ENCODE peak calls at places on chromosomes 3 and 15, in four cellular contexts. I, S, N and V are unnamed samples.

GRCh38 chr3:98971183-98971681 is 69.7 kb upstream of the DCBLD2 start:
- DNase-seq in I (no peak), S (no peak), N (no peak), V (no peak)

GRCh38 chr15:55334371-55334770 is 15.3 kb downstream of the PIGB start:
- DNase-seq in I (no peak), N (no peak), S (no peak), V (no peak)

GRCh38 chr15:66650433-66650832 is 51.6 kb upstream of the SMAD6 start:
- DNase-seq in I (peak; percentile 64), N (peak; percentile 33), S (peak; percentile 91), V (peak; percentile 91)

GRCh38 chr15:51121631-51122225 is 27.0 kb upstream of the TNFAIP8L3 start:
- DNase-seq in I (no peak), N (no peak), S (no peak), V (no peak)

GRCh38 chr3:19734453-19734852 is 199.6 kb downstream of the EFHB start:
- DNase-seq in N (no peak), I (no peak), S (no peak), V (no peak)

GRCh38 chr3:42264399-42265058 is 1.5 kb downstream of the CCK start:
- DNase-seq in I (peak; percentile 73), N (no peak), S (peak; percentile 55), V (no peak)

GRCh38 chr3:113736548-113737089 is 9.4 kb downstream of the NAA50 start:
- DNase-seq in I (no peak), S (no peak), N (no peak), V (no peak)

GRCh38 chr15:33344111-33344510 is 33.3 kb downstream of the RYR3 start:
- DNase-seq in N (no peak), S (no peak), I (no peak), V (no peak)

GRCh38 chr15:77160562-77161481 is 89.9 kb upstream of the TSPAN3 start:
- DNase-seq in I (no peak), N (no peak), S (no peak), V (no peak)

GRCh38 chr15:61748529-61748928 is 311.7 kb downstream of the VPS13C start:
- DNase-seq in N (no peak), S (no peak), I (no peak), V (no peak)

GRCh38 chr3:61772439-61772838 is 211.1 kb downstream of the PTPRG start:
- DNase-seq in I (no peak), S (no peak), N (no peak), V (no peak)

GRCh38 chr3:173109143-173109542 is 31.9 kb downstream of the SPATA16 start:
- DNase-seq in N (no peak), S (no peak), I (no peak), V (no peak)

GRCh38 chr3:30826381-30827061 is 67.9 kb downstream of the GADL1 start:
- DNase-seq in N (no peak), I (no peak), S (no peak), V (no peak)

GRCh38 chr3:31448882-31449243 is 83.9 kb upstream of the STT3B start:
- DNase-seq in S (no peak), N (no peak), I (no peak), V (no peak)

GRCh38 chr15:93308026-93308670 is 219.1 kb upstream of the RGMA start:
- DNase-seq in I (no peak), N (no peak), S (no peak), V (no peak)

GRCh38 chr15:76252249-76252648 is 59.0 kb downstream of the ETFA start:
- DNase-seq in S (no peak), I (no peak), N (no peak), V (no peak)

GRCh38 chr3:127406309-127407025 is 118.6 kb upstream of the PRR20G start:
- DNase-seq in N (no peak), S (peak; percentile 29), I (no peak), V (no peak)

GRCh38 chr3:134040066-134040465 is 10.3 kb upstream of the SLCO2A1 start:
- DNase-seq in N (no peak), S (no peak), I (no peak), V (peak; percentile 23)

GRCh38 chr3:20080956-20081554 is 40.8 kb downstream of the KAT2B start:
- DNase-seq in N (peak; percentile 49), I (peak; percentile 95), S (peak; percentile 94), V (peak; percentile 70)

GRCh38 chr15:68640791-68641331 is 62.1 kb downstream of the CORO2B start:
- DNase-seq in N (no peak), S (no peak), I (no peak), V (no peak)

GRCh38 chr15:72155021-72155621 is 36.9 kb downstream of the SENP8 start:
- DNase-seq in I (peak; percentile 78), S (peak; percentile 76), N (peak; percentile 69), V (peak; percentile 66)

GRCh38 chr3:10717756-10718155 is 98.3 kb upstream of the SLC6A11 start:
- DNase-seq in I (no peak), S (no peak), N (no peak), V (no peak)

GRCh38 chr3:32004111-32004790 is 22.7 kb downstream of the ZNF860 start:
- DNase-seq in S (no peak), I (no peak), N (no peak), V (no peak)

GRCh38 chr15:91948001-91948608 is 94.6 kb downstream of the SLCO3A1 start:
- DNase-seq in S (no peak), I (no peak), N (no peak), V (no peak)

GRCh38 chr3:10518506-10519150 is 13.2 kb upstream of the ATP2B2 start:
- DNase-seq in N (peak; percentile 13), S (no peak), I (peak; percentile 79), V (no peak)

GRCh38 chr15:67521770-67522568 is 1.0 kb downstream of the C15orf61 start:
- DNase-seq in N (no peak), S (no peak), I (no peak), V (no peak)

GRCh38 chr15:98160236-98160635 is 199.7 kb downstream of the ARRDC4 start:
- DNase-seq in N (no peak), S (no peak), I (no peak), V (no peak)

GRCh38 chr3:56802793-56803192 is 1.0 kb upstream of the ARHGEF3 start:
- DNase-seq in I (no peak), N (no peak), S (no peak), V (no peak)

GRCh38 chr3:155233213-155233612 is 60.3 kb downstream of the STRIT1 start:
- DNase-seq in N (peak; percentile 34), I (peak; percentile 80), S (peak; percentile 47), V (peak; percentile 83)

GRCh38 chr3:114214542-114215341 is 22.6 kb downstream of the ZNF80 start:
- DNase-seq in I (no peak), S (no peak), N (no peak), V (no peak)

GRCh38 chr15:74041311-74041756 is 41.0 kb downstream of the GOLGA6A start:
- DNase-seq in S (no peak), N (no peak), I (no peak), V (no peak)

GRCh38 chr3:139304383-139304782 is 39.4 kb upstream of the MRPS22 start:
- DNase-seq in N (no peak), S (no peak), I (no peak), V (no peak)

GRCh38 chr3:44032487-44032886 is 209.2 kb upstream of the TOPAZ1 start:
- DNase-seq in N (no peak), I (no peak), S (no peak), V (no peak)

GRCh38 chr3:180066598-180066997 is 29.9 kb upstream of the PEX5L start:
- DNase-seq in S (no peak), N (no peak), I (no peak), V (no peak)

GRCh38 chr3:54999801-55000200 is 71.9 kb upstream of the LRTM1 start:
- DNase-seq in S (no peak), N (no peak), I (no peak), V (no peak)

GRCh38 chr3:5572168-5572567 is 384.7 kb downstream of the EDEM1 start:
- DNase-seq in S (no peak), I (no peak), N (no peak), V (no peak)

GRCh38 chr3:157786216-157786615 is 283.0 kb upstream of the VEPH1 start:
- DNase-seq in I (no peak), N (no peak), S (no peak), V (no peak)

DNA sequence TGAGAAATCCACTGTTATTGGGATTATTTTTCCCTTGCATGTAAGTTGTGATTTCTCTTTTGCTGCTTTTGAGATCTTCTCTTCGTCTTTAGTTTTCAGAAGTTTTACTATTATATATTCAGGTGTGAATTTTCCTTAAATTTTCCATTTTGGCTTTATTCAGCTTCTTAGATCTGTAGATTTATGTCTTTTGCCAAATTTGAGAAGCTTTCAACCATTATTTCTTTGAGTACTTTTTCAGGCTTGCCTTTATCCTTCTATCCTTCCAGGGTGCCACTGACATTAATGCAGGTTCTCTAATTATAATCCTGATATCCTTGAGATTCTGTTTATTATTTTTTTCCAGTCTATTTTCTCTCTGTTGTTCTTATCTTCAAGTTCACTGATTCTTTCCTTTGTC is 38.1 kb upstream of the XIRP1 start:
- DNase-seq in S (no peak), I (no peak), N (no peak), V (no peak)
- H3K27me3 ChIP-seq in S (no peaks in the 10 kb centered on the region), I (no peaks in the 10 kb centered on the region), N (no peaks in the 10 kb centered on the region), V (no peaks in the 10 kb centered on the region)

GRCh38 chr3:197322149-197322548 is 23.7 kb upstream of the DLG1 start:
- DNase-seq in N (no peak), I (no peak), S (no peak), V (no peak)

GRCh38 chr3:197329382-197329781 is 31.0 kb upstream of the DLG1 start:
- DNase-seq in N (no peak), I (no peak), S (no peak), V (no peak)

GRCh38 chr3:197327701-197328100 is 29.3 kb upstream of the DLG1 start:
- DNase-seq in N (no peak), I (no peak), S (no peak), V (no peak)

GRCh38 chr3:197328198-197328597 is 29.8 kb upstream of the DLG1 start:
- DNase-seq in S (no peak), I (no peak), N (no peak), V (no peak)

GRCh38 chr3:197325773-197326172 is 27.4 kb upstream of the DLG1 start:
- DNase-seq in S (no peak), N (no peak), I (no peak), V (no peak)
- H3K27ac ChIP-seq in S (no peak overlapping the region), N (no peak overlapping the region), I (peak overlapping the region; percentile 54), V (no peak overlapping the region)

GRCh38 chr3:172097585-172097984 is 58.2 kb downstream of the FNDC3B start:
- DNase-seq in I (no peak), S (no peak), N (no peak), V (no peak)
- H3K4me3 ChIP-seq in I (no peak overlapping the region), S (no peak overlapping the region), N (no peak overlapping the region), V (no peak overlapping the region)

DNA sequence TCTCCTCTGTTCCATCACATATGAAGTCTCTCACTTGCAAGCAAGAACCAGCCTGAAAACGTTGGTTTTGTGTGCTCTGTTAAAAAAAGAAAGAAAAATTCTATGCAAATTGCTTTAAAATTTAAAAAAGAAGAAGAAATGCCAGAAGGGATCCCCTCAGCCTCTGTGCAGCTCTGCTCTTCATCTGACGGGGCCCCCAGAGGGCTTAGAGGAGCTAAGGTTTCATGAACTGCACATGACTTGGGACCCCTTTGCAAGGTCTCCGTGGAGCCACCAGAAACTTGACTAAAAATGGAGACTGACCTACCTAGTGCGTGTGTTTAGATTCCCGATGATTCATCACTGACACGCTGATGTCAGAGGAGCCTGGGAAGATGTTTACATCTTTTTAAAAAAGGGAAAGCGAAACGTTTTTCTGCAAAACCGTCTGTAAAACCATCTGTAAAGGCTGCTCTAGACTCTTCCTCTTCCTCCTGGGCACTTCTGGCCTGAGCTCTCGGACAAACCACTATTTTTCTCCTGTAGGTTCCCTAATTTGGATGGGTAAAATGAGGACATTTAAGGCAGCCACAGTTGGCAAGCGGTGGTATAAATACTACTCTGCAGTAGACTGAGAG is 67.1 kb upstream of the POLG start:
- DNase-seq in N (no peak), I (no peak), S (no peak), V (no peak)
- H3K27me3 ChIP-seq in N (peaks cover 14% of the 10 kb centered on the region), I (peaks cover 38% of the 10 kb centered on the region), S (peaks cover 46% of the 10 kb centered on the region), V (peaks cover 62% of the 10 kb centered on the region)

GRCh38 chr15:85443593-85444328 is 63.4 kb downstream of the AKAP13 start:
- DNase-seq in N (no peak), S (no peak), I (no peak), V (no peak)
- H3K27ac ChIP-seq in N (no peak overlapping the region), S (no peak overlapping the region), I (no peak overlapping the region), V (peak overlapping the region; percentile 32)